ENCODE peak calls at places on chromosomes 3 and 15, in eight cellular contexts. K is stimulated activated CD8-positive, alpha-beta memory T cell treated with anti-CD3 and anti-CD28 coated beads, Interleukin-12 subunit alpha, Interleukin-12 subunit beta, amount 100 ng/mL, for 1 hour; E is mucosa of descending colon; O is ovary; B is astrocyte; X is NCI-H2029 treated with DMSO at 0.1 percent for 48 hours; T is EH; A is cerebellar cortex. F is an unnamed sample.

GRCh38 chr15:43096411-43096810 is 9.4 kb downstream of the UBR1 start:
- DNase-seq in K (no peak), A (no peak), O (no peak), E (no peak), X (no peak), T (no peak), B (no peak), F (no peak)

GRCh38 chr3:3666664-3667063 is 132.6 kb upstream of the LRRN1 start:
- DNase-seq in K (no peak), T (no peak), A (no peak), B (peak; percentile 36), X (no peak), E (no peak), O (no peak), F (no peak)

GRCh38 chr3:115401891-115402501 is 221.3 kb upstream of the GAP43 start:
- DNase-seq in X (no peak), K (no peak), T (peak; percentile 93), E (no peak), O (no peak), A (no peak), B (peak; percentile 94), F (peak; percentile 46)

GRCh38 chr3:66485291-66485968 is 15.4 kb downstream of the LRIG1 start:
- DNase-seq in X (no peak), E (no peak), T (peak; percentile 78), O (peak; percentile 28), A (peak; percentile 85), K (no peak), B (peak; percentile 95), F (peak; percentile 39)

GRCh38 chr3:87771338-87772059 is 287.3 kb downstream of the CGGBP1 start:
- DNase-seq in E (no peak), X (no peak), O (no peak), B (no peak), T (peak; percentile 55), A (peak; percentile 9), K (no peak), F (peak; percentile 9)

GRCh38 chr15:61195116-61196002 is 33.7 kb downstream of the RORA start:
- DNase-seq in K (no peak), E (no peak), T (peak; percentile 58), O (no peak), B (peak; percentile 6), A (peak; percentile 48), X (no peak), F (peak; percentile 10)

GRCh38 chr15:48541659-48542334 is 103.7 kb downstream of the FBN1 start:
- DNase-seq in T (peak; percentile 97), E (no peak), A (no peak), O (no peak), X (no peak), K (no peak), B (peak; percentile 82), F (peak; percentile 64)

GRCh38 chr3:149199474-149199873 is 22.2 kb downstream of the CP start:
- DNase-seq in A (no peak), K (no peak), E (no peak), O (no peak), T (peak; percentile 53), X (peak; percentile 59), B (peak; percentile 51), F (no peak)

GRCh38 chr3:100709840-100710235 is 544 bp downstream of the TFG start:
- DNase-seq in B (peak; percentile 2), T (peak; percentile 52), K (peak; percentile 18), A (no peak), O (peak; percentile 61), E (peak; percentile 71), X (no peak), F (no peak)